ENCODE peak calls at places on chromosomes 16 and 17, in five cellular contexts. F is stimulated activated CD4-positive, alpha-beta T cell treated with anti-CD3 and anti-CD28 coated beads, Interleukin-4, amount 100 ng/mL, for 24 hours; O is AG09309; D is M059J; T is EH. B is an unnamed sample.

GRCh38 chr17:38584350-38584925 is 21.3 kb downstream of the SRCIN1 start:
- DNase-seq in F (peak), O (no peak), D (peak), T (peak), B (peak)

GRCh38 chr17:1746975-1747543 is 4.4 kb downstream of the SERPINF2 start:
- DNase-seq in F (no peak), O (no peak), D (no peak), T (no peak), B (no peak)

GRCh38 chr17:1830288-1830687 is 483 bp downstream of the RPA1 start:
- DNase-seq in F (peak), O (no peak), D (peak), T (peak), B (no peak)

GRCh38 chr17:12349297-12349696 is 316.4 kb upstream of the MYOCD start:
- DNase-seq in F (no peak), O (no peak), D (peak), T (peak), B (no peak)

GRCh38 chr17:29331330-29331729 is 37.4 kb upstream of the NUFIP2 start:
- DNase-seq in F (no peak), O (no peak), D (peak), T (no peak), B (no peak)

GRCh38 chr17:57808882-57809281 is 41.0 kb downstream of the MRPS23 start:
- DNase-seq in F (no peak), O (no peak), D (no peak), T (peak), B (no peak)

GRCh38 chr17:79842656-79843474 is 3.6 kb upstream of the CBX4 start:
- DNase-seq in F (peak), O (no peak), D (peak), T (no peak), B (no peak)

GRCh38 chr17:1089915-1090314 is 89.9 kb downstream of the ABR start:
- DNase-seq in F (no peak), O (no peak), D (no peak), T (no peak), B (no peak)

GRCh38 chr17:76171701-76172100 is 30.7 kb upstream of the FOXJ1 start:
- DNase-seq in F (no peak), O (no peak), D (no peak), T (no peak), B (no peak)

GRCh38 chr16:34803683-34804416 is 1344.4 kb downstream of the TP53TG3F start:
- DNase-seq in F (no peak), O (no peak), D (no peak), T (no peak), B (no peak)

GRCh38 chr16:88403794-88404581 is 21.2 kb downstream of the ZNF469 start:
- DNase-seq in F (no peak), O (no peak), D (no peak), T (no peak), B (no peak)

GRCh38 chr17:6496116-6496481 is 51.8 kb downstream of the PIMREG start:
- DNase-seq in F (peak), O (no peak), D (no peak), T (no peak), B (no peak)

GRCh38 chr17:75918112-75918445 is 13.4 kb upstream of the MRPL38 start:
- DNase-seq in F (no peak), O (no peak), D (no peak), T (no peak), B (no peak)

GRCh38 chr16:7871371-7871770 is 538.7 kb downstream of the RBFOX1 start:
- DNase-seq in F (no peak), O (no peak), D (no peak), T (no peak), B (no peak)

GRCh38 chr16:1565083-1565805 is 31.8 kb downstream of the TMEM204 start:
- DNase-seq in F (no peak), O (no peak), D (no peak), T (no peak), B (no peak)

GRCh38 chr17:67157732-67158639 is 87.0 kb downstream of the HELZ start:
- DNase-seq in F (no peak), O (no peak), D (peak), T (peak), B (peak)

GRCh38 chr17:17836250-17836817 is 452 bp downstream of the SREBF1 start:
- DNase-seq in F (peak), O (peak), D (peak), T (peak), B (peak)

GRCh38 chr16:75254359-75254837 is 3.0 kb upstream of the BCAR1 start:
- DNase-seq in F (no peak), O (peak), D (peak), T (peak), B (no peak)

GRCh38 chr17:67672592-67672991 is 45.1 kb upstream of the NOL11 start:
- DNase-seq in F (no peak), O (no peak), D (no peak), T (no peak), B (no peak)

GRCh38 chr17:50107790-50108414 is 12.8 kb downstream of the PDK2 start:
- DNase-seq in F (no peak), O (no peak), D (peak), T (peak), B (peak)

GRCh38 chr17:10172241-10172741 is 26.1 kb downstream of the GAS7 start:
- DNase-seq in F (no peak), O (no peak), D (no peak), T (peak), B (no peak)

GRCh38 chr17:7825206-7825980 is 8.6 kb upstream of the KDM6B start:
- DNase-seq in F (no peak), O (no peak), D (peak), T (peak), B (no peak)

GRCh38 chr16:85975421-85976100 is 76.6 kb downstream of the IRF8 start:
- DNase-seq in F (no peak), O (no peak), D (no peak), T (no peak), B (no peak)

GRCh38 chr17:4180791-4181190 is 37.8 kb downstream of the CYB5D2 start:
- DNase-seq in F (no peak), O (no peak), D (no peak), T (no peak), B (no peak)

GRCh38 chr16:50583211-50583610 is 35.0 kb downstream of the NKD1 start:
- DNase-seq in F (no peak), O (no peak), D (no peak), T (no peak), B (no peak)

GRCh38 chr17:61250335-61250890 is 149.2 kb upstream of the TBX2 start:
- DNase-seq in F (no peak), O (no peak), D (peak), T (peak), B (no peak)

GRCh38 chr16:49096191-49096945 is 185.3 kb downstream of the CBLN1 start:
- DNase-seq in F (no peak), O (no peak), D (no peak), T (no peak), B (no peak)

GRCh38 chr17:76687278-76688164 is 23.2 kb downstream of the MXRA7 start:
- DNase-seq in F (no peak), O (no peak), D (no peak), T (no peak), B (peak)

GRCh38 chr16:71205482-71206131 is 24.9 kb downstream of the HYDIN start:
- DNase-seq in F (no peak), O (no peak), D (no peak), T (no peak), B (no peak)

GRCh38 chr17:61955621-61956020 is 27.8 kb upstream of the INTS2 start:
- DNase-seq in F (no peak), O (no peak), D (no peak), T (peak), B (no peak)

GRCh38 chr16:7910116-7910515 is 577.5 kb downstream of the RBFOX1 start:
- DNase-seq in F (no peak), O (no peak), D (no peak), T (no peak), B (no peak)

GRCh38 chr17:68460715-68461114 is 3.4 kb upstream of the WIPI1 start:
- DNase-seq in F (no peak), O (no peak), D (no peak), T (no peak), B (no peak)

GRCh38 chr17:82297804-82298537 is 19.4 kb downstream of the CD7 start:
- DNase-seq in F (peak), O (peak), D (peak), T (peak), B (peak)

B was measured in stromal cell of bone marrow.